ENCODE peak calls at places on chromosomes 1 and 21, in six cellular contexts. One of them, this sample, is unnamed.
A peak's percentile ranks its signal among the peaks of the same experiment; 100 is the strongest.

GRCh38 chr1:165768513-165769394 is at the start of gene TMCO1:
- DNase-seq in right lobe of liver: peak; percentile 93
- DNase-seq in CD8-positive, alpha-beta T cell: peak; percentile 97
- DNase-seq in kidney: peak; percentile 97
- DNase-seq in psoas muscle: peak; percentile 94
- DNase-seq in upper lobe of right lung: peak; percentile 96
- DNase-seq in this sample: peak; percentile 89

GRCh38 chr21:44557491-44558328 is 885 bp downstream of the KRTAP10-3 start:
- DNase-seq in CD8-positive, alpha-beta T cell: no peak
- DNase-seq in psoas muscle: no peak
- DNase-seq in upper lobe of right lung: peak; percentile 52
- DNase-seq in right lobe of liver: no peak
- DNase-seq in kidney: no peak
- DNase-seq in this sample: no peak

GRCh38 chr1:9455487-9456237 is 83.6 kb upstream of the SLC25A33 start:
- DNase-seq in right lobe of liver: peak; percentile 73
- DNase-seq in upper lobe of right lung: peak; percentile 83
- DNase-seq in CD8-positive, alpha-beta T cell: peak; percentile 68
- DNase-seq in psoas muscle: peak; percentile 74
- DNase-seq in kidney: peak; percentile 78
- DNase-seq in this sample: peak; percentile 26

GRCh38 chr1:4690951-4691675 is 36.7 kb downstream of the AJAP1 start:
- DNase-seq in kidney: no peak
- DNase-seq in psoas muscle: no peak
- DNase-seq in CD8-positive, alpha-beta T cell: no peak
- DNase-seq in upper lobe of right lung: no peak
- DNase-seq in right lobe of liver: no peak
- DNase-seq in this sample: no peak

GRCh38 chr1:61486783-61487505 is 238.0 kb downstream of the TM2D1 start:
- DNase-seq in right lobe of liver: no peak
- DNase-seq in CD8-positive, alpha-beta T cell: no peak
- DNase-seq in upper lobe of right lung: no peak
- DNase-seq in kidney: no peak
- DNase-seq in psoas muscle: no peak
- DNase-seq in this sample: no peak

GRCh38 chr1:153354515-153355193 is 3.0 kb upstream of the S100A9 start:
- DNase-seq in CD8-positive, alpha-beta T cell: no peak
- DNase-seq in right lobe of liver: no peak
- DNase-seq in upper lobe of right lung: no peak
- DNase-seq in kidney: no peak
- DNase-seq in psoas muscle: no peak
- DNase-seq in this sample: no peak

GRCh38 chr1:43270421-43271095 is 775 bp downstream of the TMEM125 start:
- DNase-seq in CD8-positive, alpha-beta T cell: no peak
- DNase-seq in right lobe of liver: peak; percentile 25
- DNase-seq in upper lobe of right lung: peak; percentile 92
- DNase-seq in kidney: peak; percentile 92
- DNase-seq in psoas muscle: no peak
- DNase-seq in this sample: no peak

GRCh38 chr1:27345272-27345671 is 3.5 kb downstream of the SYTL1 start:
- DNase-seq in right lobe of liver: no peak
- DNase-seq in CD8-positive, alpha-beta T cell: no peak
- DNase-seq in upper lobe of right lung: no peak
- DNase-seq in psoas muscle: no peak
- DNase-seq in kidney: no peak
- DNase-seq in this sample: no peak

GRCh38 chr1:8374812-8375211 is 56.9 kb downstream of the SLC45A1 start:
- DNase-seq in kidney: no peak
- DNase-seq in upper lobe of right lung: no peak
- DNase-seq in psoas muscle: no peak
- DNase-seq in right lobe of liver: no peak
- DNase-seq in CD8-positive, alpha-beta T cell: no peak
- DNase-seq in this sample: no peak

GRCh38 chr1:31700468-31701136 is 3.2 kb downstream of the COL16A1 start:
- DNase-seq in upper lobe of right lung: no peak
- DNase-seq in CD8-positive, alpha-beta T cell: no peak
- DNase-seq in right lobe of liver: no peak
- DNase-seq in kidney: no peak
- DNase-seq in psoas muscle: no peak
- DNase-seq in this sample: no peak

GRCh38 chr1:166875302-166875733 is 746 bp downstream of the TADA1 start:
- DNase-seq in kidney: no peak
- DNase-seq in right lobe of liver: no peak
- DNase-seq in CD8-positive, alpha-beta T cell: no peak
- DNase-seq in psoas muscle: no peak
- DNase-seq in upper lobe of right lung: no peak
- DNase-seq in this sample: no peak

GRCh38 chr21:43859747-43860214 is 5.2 kb upstream of the AGPAT3 start:
- DNase-seq in kidney: no peak
- DNase-seq in psoas muscle: no peak
- DNase-seq in right lobe of liver: no peak
- DNase-seq in upper lobe of right lung: no peak
- DNase-seq in CD8-positive, alpha-beta T cell: no peak
- DNase-seq in this sample: no peak

GRCh38 chr1:198530964-198531363 is 9.5 kb downstream of the ATP6V1G3 start:
- DNase-seq in psoas muscle: no peak
- DNase-seq in upper lobe of right lung: no peak
- DNase-seq in right lobe of liver: no peak
- DNase-seq in CD8-positive, alpha-beta T cell: no peak
- DNase-seq in kidney: no peak
- DNase-seq in this sample: no peak

GRCh38 chr1:81582467-81582986 is 218.2 kb upstream of the ADGRL2 start:
- DNase-seq in upper lobe of right lung: no peak
- DNase-seq in right lobe of liver: no peak
- DNase-seq in psoas muscle: no peak
- DNase-seq in CD8-positive, alpha-beta T cell: no peak
- DNase-seq in kidney: no peak
- DNase-seq in this sample: no peak

GRCh38 chr1:62232885-62233284 is 38.2 kb downstream of the L1TD1 start:
- DNase-seq in upper lobe of right lung: no peak
- DNase-seq in psoas muscle: no peak
- DNase-seq in kidney: no peak
- DNase-seq in right lobe of liver: no peak
- DNase-seq in CD8-positive, alpha-beta T cell: no peak
- DNase-seq in this sample: no peak

GRCh38 chr1:33660244-33660643 is 187.8 kb downstream of the ZSCAN20 start:
- DNase-seq in right lobe of liver: no peak
- DNase-seq in upper lobe of right lung: no peak
- DNase-seq in psoas muscle: no peak
- DNase-seq in kidney: no peak
- DNase-seq in CD8-positive, alpha-beta T cell: no peak
- DNase-seq in this sample: no peak

GRCh38 chr1:205914730-205915129 is 28.5 kb downstream of the SLC26A9 start:
- DNase-seq in CD8-positive, alpha-beta T cell: no peak
- DNase-seq in psoas muscle: no peak
- DNase-seq in right lobe of liver: no peak
- DNase-seq in upper lobe of right lung: no peak
- DNase-seq in kidney: no peak
- DNase-seq in this sample: no peak

GRCh38 chr1:78491311-78492071 is 717 bp downstream of the PTGFR start:
- DNase-seq in right lobe of liver: peak; percentile 61
- DNase-seq in psoas muscle: peak; percentile 38
- DNase-seq in upper lobe of right lung: peak; percentile 63
- DNase-seq in CD8-positive, alpha-beta T cell: no peak
- DNase-seq in kidney: peak; percentile 70
- DNase-seq in this sample: no peak

GRCh38 chr1:201131398-201131797 is 4.4 kb upstream of the ASCL5 start:
- DNase-seq in psoas muscle: no peak
- DNase-seq in upper lobe of right lung: no peak
- DNase-seq in right lobe of liver: no peak
- DNase-seq in CD8-positive, alpha-beta T cell: no peak
- DNase-seq in kidney: peak; percentile 32
- DNase-seq in this sample: no peak

GRCh38 chr1:39021431-39021830 is 4.7 kb upstream of the NDUFS5 start:
- DNase-seq in kidney: no peak
- DNase-seq in psoas muscle: no peak
- DNase-seq in right lobe of liver: no peak
- DNase-seq in CD8-positive, alpha-beta T cell: no peak
- DNase-seq in upper lobe of right lung: no peak
- DNase-seq in this sample: no peak

GRCh38 chr1:63874278-63874880 is 100.6 kb downstream of the ROR1 start:
- DNase-seq in CD8-positive, alpha-beta T cell: no peak
- DNase-seq in right lobe of liver: no peak
- DNase-seq in psoas muscle: no peak
- DNase-seq in upper lobe of right lung: no peak
- DNase-seq in kidney: no peak
- DNase-seq in this sample: no peak

GRCh38 chr21:46459356-46460112 is 843 bp downstream of the DIP2A start:
- DNase-seq in psoas muscle: peak; percentile 45
- DNase-seq in right lobe of liver: peak; percentile 51
- DNase-seq in kidney: peak; percentile 85
- DNase-seq in upper lobe of right lung: peak; percentile 73
- DNase-seq in CD8-positive, alpha-beta T cell: peak; percentile 29
- DNase-seq in this sample: no peak

GRCh38 chr1:42221952-42222606 is 57.5 kb upstream of the GUCA2A start:
- DNase-seq in right lobe of liver: no peak
- DNase-seq in kidney: no peak
- DNase-seq in CD8-positive, alpha-beta T cell: no peak
- DNase-seq in upper lobe of right lung: no peak
- DNase-seq in psoas muscle: no peak
- DNase-seq in this sample: no peak

GRCh38 chr1:191151321-191151807 is 673.7 kb upstream of the BRINP3 start:
- DNase-seq in right lobe of liver: peak; percentile 16
- DNase-seq in psoas muscle: peak; percentile 15
- DNase-seq in CD8-positive, alpha-beta T cell: peak; percentile 16
- DNase-seq in kidney: peak; percentile 64
- DNase-seq in upper lobe of right lung: peak; percentile 48
- DNase-seq in this sample: no peak

GRCh38 chr1:17156108-17156507 is 36.9 kb upstream of the PADI2 start:
- DNase-seq in psoas muscle: no peak
- DNase-seq in CD8-positive, alpha-beta T cell: no peak
- DNase-seq in right lobe of liver: no peak
- DNase-seq in kidney: no peak
- DNase-seq in upper lobe of right lung: no peak
- DNase-seq in this sample: peak; percentile 34

GRCh38 chr1:205543351-205544305 is 39.2 kb downstream of the CDK18 start:
- DNase-seq in CD8-positive, alpha-beta T cell: no peak
- DNase-seq in kidney: peak; percentile 92
- DNase-seq in right lobe of liver: peak; percentile 75
- DNase-seq in upper lobe of right lung: peak; percentile 87
- DNase-seq in psoas muscle: peak; percentile 76
- DNase-seq in this sample: no peak

GRCh38 chr1:46401964-46402626 is 8.0 kb downstream of the FAAH start:
- DNase-seq in kidney: peak; percentile 92
- DNase-seq in right lobe of liver: peak; percentile 70
- DNase-seq in upper lobe of right lung: peak; percentile 92
- DNase-seq in psoas muscle: peak; percentile 45
- DNase-seq in CD8-positive, alpha-beta T cell: no peak
- DNase-seq in this sample: no peak

GRCh38 chr1:21297975-21298374 is 7.7 kb upstream of the ECE1 start:
- DNase-seq in CD8-positive, alpha-beta T cell: no peak
- DNase-seq in right lobe of liver: no peak
- DNase-seq in psoas muscle: peak; percentile 71
- DNase-seq in upper lobe of right lung: no peak
- DNase-seq in kidney: no peak
- DNase-seq in this sample: no peak

GRCh38 chr1:167661527-167662436 is 31.8 kb downstream of the RCSD1 start:
- DNase-seq in psoas muscle: no peak
- DNase-seq in right lobe of liver: no peak
- DNase-seq in upper lobe of right lung: no peak
- DNase-seq in kidney: no peak
- DNase-seq in CD8-positive, alpha-beta T cell: no peak
- DNase-seq in this sample: no peak

GRCh38 chr1:54791880-54792522 is 9.1 kb downstream of the TTC22 start:
- DNase-seq in kidney: no peak
- DNase-seq in psoas muscle: no peak
- DNase-seq in right lobe of liver: no peak
- DNase-seq in CD8-positive, alpha-beta T cell: no peak
- DNase-seq in upper lobe of right lung: no peak
- DNase-seq in this sample: no peak

GRCh38 chr21:40471103-40471502 is 375.9 kb downstream of the DSCAM start:
- DNase-seq in right lobe of liver: no peak
- DNase-seq in psoas muscle: no peak
- DNase-seq in kidney: no peak
- DNase-seq in upper lobe of right lung: no peak
- DNase-seq in CD8-positive, alpha-beta T cell: no peak
- DNase-seq in this sample: no peak

DNA sequence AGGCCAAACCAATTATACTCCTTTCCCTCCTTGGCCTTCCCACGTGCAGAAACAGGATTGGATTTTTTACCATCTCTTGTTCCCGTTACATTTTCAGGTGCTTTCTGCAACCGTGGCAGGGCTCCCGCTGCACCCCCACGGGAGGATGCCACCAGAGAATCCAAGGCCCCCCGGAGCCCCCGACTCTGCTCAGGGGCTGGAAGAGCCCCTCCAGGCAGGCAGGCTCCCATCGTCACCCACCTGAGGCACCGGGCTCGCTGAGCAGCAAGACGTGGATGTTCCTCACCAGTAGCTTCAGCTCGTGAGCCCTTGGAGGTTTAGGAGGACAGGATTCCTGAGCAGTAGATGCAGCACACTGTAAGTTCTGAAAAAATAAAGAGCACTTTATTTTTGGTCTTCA is 35.2 kb upstream of the PRDM15 start:
- DNase-seq in CD8-positive, alpha-beta T cell: no peak
- DNase-seq in upper lobe of right lung: no peak
- DNase-seq in right lobe of liver: no peak
- DNase-seq in psoas muscle: no peak
- DNase-seq in kidney: peak; percentile 59
- DNase-seq in this sample: no peak
- H3K36me3 ChIP-seq in CD8-positive, alpha-beta T cell: peaks cover 16% of the 10 kb centered on the region
- H3K36me3 ChIP-seq in upper lobe of right lung: peaks cover 80% of the 10 kb centered on the region
- H3K36me3 ChIP-seq in right lobe of liver: peaks cover 26% of the 10 kb centered on the region
- H3K36me3 ChIP-seq in psoas muscle: peaks cover 49% of the 10 kb centered on the region
- H3K36me3 ChIP-seq in kidney: peaks cover 8% of the 10 kb centered on the region
- H3K36me3 ChIP-seq in this sample: peaks cover 26% of the 10 kb centered on the region

GRCh38 chr21:32329331-32329730 is 30.7 kb downstream of the MRAP start:
- DNase-seq in CD8-positive, alpha-beta T cell: no peak
- DNase-seq in right lobe of liver: no peak
- DNase-seq in psoas muscle: peak; percentile 30
- DNase-seq in kidney: no peak
- DNase-seq in upper lobe of right lung: no peak
- DNase-seq in this sample: no peak
- H3K36me3 ChIP-seq in CD8-positive, alpha-beta T cell: peaks cover 41% of the 10 kb centered on the region
- H3K36me3 ChIP-seq in right lobe of liver: peaks cover 22% of the 10 kb centered on the region
- H3K36me3 ChIP-seq in psoas muscle: peaks cover 80% of the 10 kb centered on the region
- H3K36me3 ChIP-seq in kidney: peaks cover 15% of the 10 kb centered on the region
- H3K36me3 ChIP-seq in upper lobe of right lung: peaks cover 51% of the 10 kb centered on the region
- H3K36me3 ChIP-seq in this sample: peaks cover 24% of the 10 kb centered on the region

DNA sequence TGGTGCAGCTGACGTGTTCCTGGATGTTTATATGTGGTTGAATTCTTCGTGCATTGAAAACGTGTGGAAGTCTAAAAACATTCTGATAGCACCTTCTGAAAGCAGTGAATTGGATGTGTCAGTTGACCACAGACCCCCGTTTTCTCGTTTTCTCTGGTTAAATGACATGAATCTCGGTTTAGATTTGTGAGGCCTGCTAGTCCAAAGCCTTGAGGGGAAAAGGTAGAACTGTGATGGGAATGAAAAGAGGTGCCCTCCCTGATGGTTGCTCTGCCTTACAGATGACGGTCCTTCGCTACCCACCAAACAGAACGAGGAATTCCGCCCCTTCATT is 8.9 kb downstream of the RER1 start:
- DNase-seq in kidney: no peak
- DNase-seq in right lobe of liver: no peak
- DNase-seq in CD8-positive, alpha-beta T cell: no peak
- DNase-seq in psoas muscle: no peak
- DNase-seq in upper lobe of right lung: no peak
- DNase-seq in this sample: no peak
- H3K36me3 ChIP-seq in kidney: peaks cover 35% of the 10 kb centered on the region
- H3K36me3 ChIP-seq in right lobe of liver: peaks cover 79% of the 10 kb centered on the region
- H3K36me3 ChIP-seq in CD8-positive, alpha-beta T cell: peaks cover 75% of the 10 kb centered on the region
- H3K36me3 ChIP-seq in psoas muscle: peaks cover 97% of the 10 kb centered on the region
- H3K36me3 ChIP-seq in upper lobe of right lung: peaks cover 96% of the 10 kb centered on the region
- H3K36me3 ChIP-seq in this sample: peaks cover 48% of the 10 kb centered on the region

GRCh38 chr1:93617670-93618488 is 63.8 kb downstream of the BCAR3 start:
- DNase-seq in CD8-positive, alpha-beta T cell: no peak
- DNase-seq in kidney: peak; percentile 85
- DNase-seq in psoas muscle: no peak
- DNase-seq in upper lobe of right lung: no peak
- DNase-seq in right lobe of liver: peak; percentile 85
- DNase-seq in this sample: no peak
- H3K36me3 ChIP-seq in CD8-positive, alpha-beta T cell: no peaks in the 10 kb centered on the region
- H3K36me3 ChIP-seq in kidney: no peaks in the 10 kb centered on the region
- H3K36me3 ChIP-seq in psoas muscle: no peaks in the 10 kb centered on the region
- H3K36me3 ChIP-seq in upper lobe of right lung: no peaks in the 10 kb centered on the region
- H3K36me3 ChIP-seq in right lobe of liver: no peaks in the 10 kb centered on the region
- H3K36me3 ChIP-seq in this sample: no peaks in the 10 kb centered on the region

This sample was measured in GM06990.